ENCODE peak calls at places on chromosomes 2 and 18, in four cellular contexts. T is endothelial cell, I is tibial artery, U is uterus. O is an unnamed sample.

GRCh38 chr2:156333274-156333950 is 891 bp upstream of the NR4A2 start:
- DNase-seq in I (no peak), U (no peak), T (no peak), O (no peak)

GRCh38 chr2:64234785-64235184 is 90.6 kb upstream of the PELI1 start:
- DNase-seq in I (no peak), T (no peak), U (no peak), O (no peak)

GRCh38 chr18:38698108-38698507 is 1132.5 kb upstream of the CELF4 start:
- DNase-seq in T (no peak), U (no peak), I (no peak), O (no peak)

GRCh38 chr2:37676274-37676673 is 4.8 kb upstream of the CDC42EP3 start:
- DNase-seq in T (no peak), U (no peak), I (no peak), O (no peak)

GRCh38 chr18:61955644-61956043 is 62.8 kb upstream of the RNF152 start:
- DNase-seq in I (no peak), T (no peak), U (no peak), O (no peak)

GRCh38 chr18:9971313-9971920 is 57.6 kb downstream of the VAPA start:
- DNase-seq in T (peak; percentile 80), U (peak; percentile 71), I (peak; percentile 74), O (peak; percentile 75)

GRCh38 chr2:152189622-152190495 is 14.3 kb upstream of the STAM2 start:
- DNase-seq in U (peak; percentile 28), T (peak; percentile 36), I (no peak), O (no peak)

GRCh38 chr18:62939433-62939832 is 224.1 kb downstream of the PHLPP1 start:
- DNase-seq in U (no peak), I (no peak), T (no peak), O (no peak)

GRCh38 chr2:180033993-180034894 is 27.1 kb upstream of the CWC22 start:
- DNase-seq in T (no peak), I (no peak), U (no peak), O (no peak)

GRCh38 chr2:224208443-224208842 is 169.4 kb upstream of the SERPINE2 start:
- DNase-seq in T (no peak), I (no peak), U (no peak), O (no peak)

GRCh38 chr18:7901657-7902056 is 334.5 kb downstream of the PTPRM start:
- DNase-seq in U (no peak), T (no peak), I (no peak), O (no peak)

GRCh38 chr2:161136696-161137324 is 23.4 kb upstream of the TANK start:
- DNase-seq in U (no peak), I (no peak), T (no peak), O (no peak)

GRCh38 chr2:215422676-215423075 is 13.2 kb downstream of the FN1 start:
- DNase-seq in U (no peak), T (no peak), I (no peak), O (no peak)

GRCh38 chr18:11654736-11655604 is 34.1 kb upstream of the GNAL start:
- DNase-seq in I (no peak), U (peak; percentile 37), T (peak; percentile 84), O (peak; percentile 38)

GRCh38 chr2:127588241-127588640 is 52.8 kb downstream of the MYO7B start:
- DNase-seq in I (peak; percentile 38), T (no peak), U (no peak), O (peak; percentile 5)

GRCh38 chr2:10043256-10043905 is at the start of gene KLF11:
- DNase-seq in I (peak; percentile 96), T (peak; percentile 79), U (peak; percentile 95), O (peak; percentile 80)

GRCh38 chr18:2847341-2848144 is 737 bp downstream of the EMILIN2 start:
- DNase-seq in I (peak; percentile 72), U (peak; percentile 50), T (peak; percentile 26), O (no peak)

GRCh38 chr2:190618030-190618429 is 30.9 kb upstream of the NAB1 start:
- DNase-seq in U (no peak), I (no peak), T (no peak), O (no peak)

GRCh38 chr2:28477645-28478044 is 18.2 kb upstream of the PLB1 start:
- DNase-seq in T (no peak), U (no peak), I (no peak), O (no peak)

GRCh38 chr2:46634905-46635304 is 155.5 kb downstream of the TMEM247 start:
- DNase-seq in T (no peak), U (no peak), I (no peak), O (no peak)

GRCh38 chr18:51568151-51568550 is 370.7 kb upstream of the MEX3C start:
- DNase-seq in I (no peak), T (no peak), U (no peak), O (no peak)

GRCh38 chr2:193793914-193794313 is 1599.2 kb upstream of the TMEFF2 start:
- DNase-seq in T (no peak), U (no peak), I (no peak), O (no peak)

GRCh38 chr2:188406414-188406813 is 114.7 kb downstream of the GULP1 start:
- DNase-seq in I (no peak), U (no peak), T (no peak), O (no peak)

DNA sequence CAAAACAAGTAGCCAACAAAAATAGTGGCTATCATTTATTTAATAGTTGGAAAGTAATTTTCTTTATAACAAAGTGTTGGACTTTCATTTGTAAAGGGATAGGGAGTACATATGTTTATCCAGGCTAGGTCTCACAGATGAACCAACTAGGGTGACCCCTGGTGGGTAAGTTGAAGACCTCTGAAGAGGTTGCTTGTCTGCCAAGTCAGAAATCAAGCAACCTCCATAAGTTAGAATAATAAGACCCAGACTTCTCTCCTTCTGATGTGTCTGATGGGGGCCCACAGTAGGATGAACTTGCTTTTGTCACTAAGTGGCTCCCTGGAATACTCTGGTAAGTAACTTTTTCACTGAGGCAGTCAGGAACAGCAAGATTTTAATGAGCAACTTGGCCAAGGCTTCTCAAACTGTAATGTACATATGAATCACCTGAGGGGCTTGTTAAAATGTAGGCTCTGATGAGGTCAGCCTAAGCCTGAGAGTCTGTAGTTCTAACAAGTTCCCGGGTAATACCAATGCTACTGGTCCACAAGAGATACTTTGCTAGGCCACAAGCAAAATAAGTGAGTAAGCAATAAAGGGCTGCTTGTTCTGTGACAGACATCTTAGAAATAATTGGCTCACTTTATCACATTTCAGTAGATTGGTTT is 319.6 kb downstream of the PIK3C3 start:
- DNase-seq in I (no peak), U (no peak), T (peak; percentile 15), O (no peak)
- TF ChIP-seq CTCF in I (no peak), U (no peak), T (peak; percentile 46), O (no peak)

DNA sequence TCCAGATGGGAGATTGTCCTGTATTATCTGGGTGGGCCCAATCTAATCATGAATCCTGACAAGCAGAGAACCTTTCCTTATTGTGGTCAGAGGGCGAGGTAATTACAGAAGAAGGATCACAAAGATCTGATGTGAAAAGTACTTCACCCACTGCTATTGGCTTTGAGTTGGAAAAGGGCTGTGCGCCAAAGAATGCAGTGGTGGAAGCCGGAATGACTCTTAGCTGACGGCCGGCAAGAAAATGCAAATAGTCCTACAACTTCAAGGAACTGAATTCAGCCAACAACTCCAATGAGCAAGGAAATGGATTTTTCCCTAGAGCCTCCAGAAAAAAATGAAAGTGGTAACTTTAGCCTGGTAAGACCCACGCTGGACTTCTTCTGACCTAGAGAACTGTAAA is 67.3 kb downstream of the CTNNA2 start:
- DNase-seq in I (no peak), U (no peak), T (no peak), O (no peak)
- TF ChIP-seq CTCF in I (no peak), U (no peak), T (no peak), O (no peak)

GRCh38 chr2:178863856-178864620 is 56.8 kb upstream of the TTN start:
- DNase-seq in I (peak; percentile 82), U (peak; percentile 27), T (no peak), O (no peak)

GRCh38 chr2:178858896-178859628 is 51.8 kb upstream of the TTN start:
- DNase-seq in U (no peak), I (no peak), T (no peak), O (no peak)

GRCh38 chr2:178859760-178860159 is 52.5 kb upstream of the TTN start:
- DNase-seq in U (no peak), T (no peak), I (no peak), O (no peak)

GRCh38 chr2:178863130-178863855 is 56.1 kb upstream of the TTN start:
- DNase-seq in T (no peak), U (no peak), I (no peak), O (no peak)

DNA sequence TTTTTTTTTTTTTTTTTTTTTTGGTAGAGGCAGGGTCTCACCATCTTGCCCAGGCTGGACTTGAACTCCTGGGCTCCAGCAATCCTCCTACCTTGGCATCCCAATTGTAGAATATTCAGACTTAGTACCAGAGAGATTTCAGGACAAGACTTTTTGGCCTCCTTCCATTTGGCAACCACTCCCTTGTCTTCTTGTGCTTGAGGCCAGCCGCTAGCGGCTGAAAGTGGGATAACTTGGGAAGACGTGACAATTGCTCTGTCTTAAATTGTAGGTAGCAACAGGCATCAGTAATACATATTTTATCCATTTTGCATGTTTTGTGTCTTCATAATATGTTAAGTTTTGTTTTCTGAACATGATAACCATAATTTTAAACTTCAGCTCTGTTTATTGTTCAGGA is 53.3 kb upstream of the TTN start:
- DNase-seq in I (no peak), U (no peak), T (no peak), O (no peak)
- TF ChIP-seq CTCF in I (peak; percentile 45), U (no peak), T (no peak), O (no peak)

GRCh38 chr18:59783138-59783537 is 85.9 kb upstream of the CCBE1 start:
- DNase-seq in T (peak; percentile 23), I (no peak), U (no peak), O (no peak)
- TF ChIP-seq CTCF in T (peak; percentile 39), I (no peak), U (peak; percentile 18), O (no peak)

GRCh38 chr2:102233132-102233884 is 46.5 kb downstream of the IL1RL2 start:
- DNase-seq in T (no peak), I (no peak), U (no peak), O (no peak)

GRCh38 chr2:102236132-102236531 is 49.3 kb downstream of the IL1RL2 start:
- DNase-seq in I (no peak), U (no peak), T (no peak), O (no peak)

GRCh38 chr2:102235042-102235473 is 48.2 kb downstream of the IL1RL2 start:
- DNase-seq in T (no peak), I (no peak), U (no peak), O (no peak)

GRCh38 chr2:102237176-102237575 is 50.4 kb downstream of the IL1RL2 start:
- DNase-seq in U (no peak), I (no peak), T (no peak), O (no peak)

DNA sequence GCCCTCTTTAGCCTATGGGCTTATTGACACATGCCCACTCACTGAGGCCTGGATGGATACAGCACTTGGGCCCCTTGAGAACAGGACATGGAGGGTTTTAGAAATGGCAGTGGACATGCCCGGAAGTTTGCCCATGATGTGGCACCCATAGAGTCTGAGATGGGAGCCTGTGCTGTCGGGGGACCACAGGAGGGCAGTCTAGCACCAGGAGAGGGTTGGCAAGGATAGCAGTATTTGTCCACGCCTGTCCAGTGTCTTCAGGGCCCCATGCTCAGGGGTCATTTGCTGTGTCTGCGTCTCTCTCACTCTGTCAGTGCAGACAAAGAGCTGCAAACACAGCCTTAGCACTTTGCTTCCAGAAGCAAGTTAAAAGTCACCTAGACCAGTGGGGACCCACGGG is 48.7 kb downstream of the IL1RL2 start:
- DNase-seq in U (no peak), I (no peak), T (peak; percentile 31), O (no peak)
- TF ChIP-seq CTCF in U (no peak), I (no peak), T (no peak), O (no peak)

O was measured in omental fat pad.